ENCODE peak calls at places on chromosomes 13 and 19, in ten cellular contexts. One of them, this sample, is unnamed.

GRCh38 chr19:9528757-9529336 is 9.6 kb downstream of the ZNF426 start:
- DNase-seq in left kidney: peak; percentile 5
- DNase-seq in stimulated activated CD4-positive, alpha-beta T cell treated with anti-CD3 and anti-CD28 coated beads, Interleukin-2, amount 100 ng/mL, for 24 hours: no peak
- DNase-seq in A549: no peak
- DNase-seq in RPMI7951: peak; percentile 31
- DNase-seq in stimulated activated CD8-positive, alpha-beta memory T cell treated with anti-CD3 and anti-CD28 coated beads, Interleukin-4, amount 100 ng/mL, for 48 hours: no peak
- DNase-seq in mesothelial cell of epicardium: no peak
- DNase-seq in skeletal muscle cell: no peak
- DNase-seq in RPMI8226: no peak
- DNase-seq in GM20000: no peak
- DNase-seq in this sample: peak; percentile 10

GRCh38 chr13:24159921-24160324 is 597 bp upstream of the SPATA13 start:
- DNase-seq in RPMI7951: no peak
- DNase-seq in skeletal muscle cell: no peak
- DNase-seq in RPMI8226: peak; percentile 6
- DNase-seq in A549: no peak
- DNase-seq in stimulated activated CD8-positive, alpha-beta memory T cell treated with anti-CD3 and anti-CD28 coated beads, Interleukin-4, amount 100 ng/mL, for 48 hours: no peak
- DNase-seq in GM20000: no peak
- DNase-seq in mesothelial cell of epicardium: peak; percentile 40
- DNase-seq in stimulated activated CD4-positive, alpha-beta T cell treated with anti-CD3 and anti-CD28 coated beads, Interleukin-2, amount 100 ng/mL, for 24 hours: no peak
- DNase-seq in left kidney: no peak
- DNase-seq in this sample: peak; percentile 65

GRCh38 chr19:32041681-32042292 is 303.6 kb upstream of the ZNF507 start:
- DNase-seq in RPMI7951: peak; percentile 12
- DNase-seq in left kidney: peak; percentile 82
- DNase-seq in stimulated activated CD8-positive, alpha-beta memory T cell treated with anti-CD3 and anti-CD28 coated beads, Interleukin-4, amount 100 ng/mL, for 48 hours: peak; percentile 58
- DNase-seq in A549: peak; percentile 29
- DNase-seq in RPMI8226: peak; percentile 50
- DNase-seq in GM20000: no peak
- DNase-seq in skeletal muscle cell: no peak
- DNase-seq in mesothelial cell of epicardium: peak; percentile 79
- DNase-seq in stimulated activated CD4-positive, alpha-beta T cell treated with anti-CD3 and anti-CD28 coated beads, Interleukin-2, amount 100 ng/mL, for 24 hours: peak; percentile 44
- DNase-seq in this sample: peak; percentile 2

GRCh38 chr13:24038405-24038804 is 122.1 kb upstream of the SPATA13 start:
- DNase-seq in stimulated activated CD4-positive, alpha-beta T cell treated with anti-CD3 and anti-CD28 coated beads, Interleukin-2, amount 100 ng/mL, for 24 hours: no peak
- DNase-seq in RPMI8226: peak; percentile 12
- DNase-seq in RPMI7951: peak; percentile 60
- DNase-seq in skeletal muscle cell: no peak
- DNase-seq in mesothelial cell of epicardium: no peak
- DNase-seq in left kidney: no peak
- DNase-seq in A549: no peak
- DNase-seq in GM20000: no peak
- DNase-seq in stimulated activated CD8-positive, alpha-beta memory T cell treated with anti-CD3 and anti-CD28 coated beads, Interleukin-4, amount 100 ng/mL, for 48 hours: no peak
- DNase-seq in this sample: peak; percentile 72

GRCh38 chr19:38949580-38950367 is 19.0 kb downstream of the MRPS12 start:
- DNase-seq in A549: no peak
- DNase-seq in skeletal muscle cell: peak; percentile 24
- DNase-seq in RPMI7951: peak; percentile 67
- DNase-seq in stimulated activated CD8-positive, alpha-beta memory T cell treated with anti-CD3 and anti-CD28 coated beads, Interleukin-4, amount 100 ng/mL, for 48 hours: peak; percentile 94
- DNase-seq in RPMI8226: no peak
- DNase-seq in stimulated activated CD4-positive, alpha-beta T cell treated with anti-CD3 and anti-CD28 coated beads, Interleukin-2, amount 100 ng/mL, for 24 hours: peak; percentile 91
- DNase-seq in GM20000: peak; percentile 92
- DNase-seq in mesothelial cell of epicardium: peak; percentile 93
- DNase-seq in left kidney: peak; percentile 97
- DNase-seq in this sample: no peak

GRCh38 chr13:39422845-39423565 is 180.0 kb downstream of the LHFPL6 start:
- DNase-seq in stimulated activated CD4-positive, alpha-beta T cell treated with anti-CD3 and anti-CD28 coated beads, Interleukin-2, amount 100 ng/mL, for 24 hours: no peak
- DNase-seq in A549: no peak
- DNase-seq in left kidney: no peak
- DNase-seq in stimulated activated CD8-positive, alpha-beta memory T cell treated with anti-CD3 and anti-CD28 coated beads, Interleukin-4, amount 100 ng/mL, for 48 hours: no peak
- DNase-seq in RPMI8226: no peak
- DNase-seq in RPMI7951: no peak
- DNase-seq in GM20000: no peak
- DNase-seq in skeletal muscle cell: no peak
- DNase-seq in mesothelial cell of epicardium: no peak
- DNase-seq in this sample: no peak

GRCh38 chr13:29105779-29106178 is 285.6 kb downstream of the MTUS2 start:
- DNase-seq in A549: peak; percentile 1
- DNase-seq in RPMI8226: no peak
- DNase-seq in RPMI7951: no peak
- DNase-seq in skeletal muscle cell: no peak
- DNase-seq in left kidney: no peak
- DNase-seq in stimulated activated CD8-positive, alpha-beta memory T cell treated with anti-CD3 and anti-CD28 coated beads, Interleukin-4, amount 100 ng/mL, for 48 hours: no peak
- DNase-seq in mesothelial cell of epicardium: no peak
- DNase-seq in stimulated activated CD4-positive, alpha-beta T cell treated with anti-CD3 and anti-CD28 coated beads, Interleukin-2, amount 100 ng/mL, for 24 hours: no peak
- DNase-seq in GM20000: no peak
- DNase-seq in this sample: no peak

GRCh38 chr19:57954996-57955395 is 7.5 kb upstream of the ZNF256 start:
- DNase-seq in stimulated activated CD4-positive, alpha-beta T cell treated with anti-CD3 and anti-CD28 coated beads, Interleukin-2, amount 100 ng/mL, for 24 hours: no peak
- DNase-seq in RPMI8226: no peak
- DNase-seq in A549: no peak
- DNase-seq in left kidney: no peak
- DNase-seq in stimulated activated CD8-positive, alpha-beta memory T cell treated with anti-CD3 and anti-CD28 coated beads, Interleukin-4, amount 100 ng/mL, for 48 hours: no peak
- DNase-seq in RPMI7951: no peak
- DNase-seq in mesothelial cell of epicardium: no peak
- DNase-seq in skeletal muscle cell: no peak
- DNase-seq in GM20000: no peak
- DNase-seq in this sample: no peak

GRCh38 chr19:29016926-29017760 is 195.8 kb downstream of the UQCRFS1 start:
- DNase-seq in left kidney: no peak
- DNase-seq in GM20000: no peak
- DNase-seq in stimulated activated CD8-positive, alpha-beta memory T cell treated with anti-CD3 and anti-CD28 coated beads, Interleukin-4, amount 100 ng/mL, for 48 hours: no peak
- DNase-seq in RPMI7951: no peak
- DNase-seq in skeletal muscle cell: no peak
- DNase-seq in RPMI8226: no peak
- DNase-seq in mesothelial cell of epicardium: no peak
- DNase-seq in stimulated activated CD4-positive, alpha-beta T cell treated with anti-CD3 and anti-CD28 coated beads, Interleukin-2, amount 100 ng/mL, for 24 hours: no peak
- DNase-seq in A549: no peak
- DNase-seq in this sample: no peak